ENCODE peak calls at places on chromosomes 2 and 18, in seven cellular contexts. One of them, this sample, is unnamed.

GRCh38 chr2:113390133-113390849 is 47.2 kb upstream of the ZNG1B start:
- DNase-seq in stomach: peak
- DNase-seq in osteoblast: peak
- DNase-seq in lower lobe of right lung: no peak
- DNase-seq in NB4: peak
- DNase-seq in fibroblast of the aortic adventitia: peak
- DNase-seq in AG10803: peak
- DNase-seq in this sample: peak

GRCh38 chr2:27959496-27959895 is 69.0 kb downstream of the BABAM2 start:
- DNase-seq in stomach: no peak
- DNase-seq in lower lobe of right lung: no peak
- DNase-seq in fibroblast of the aortic adventitia: peak
- DNase-seq in osteoblast: no peak
- DNase-seq in NB4: peak
- DNase-seq in AG10803: peak
- DNase-seq in this sample: peak

GRCh38 chr18:75161629-75162028 is 47.3 kb downstream of the PTGR3 start:
- DNase-seq in lower lobe of right lung: no peak
- DNase-seq in fibroblast of the aortic adventitia: peak
- DNase-seq in osteoblast: no peak
- DNase-seq in NB4: peak
- DNase-seq in stomach: peak
- DNase-seq in AG10803: peak
- DNase-seq in this sample: no peak

GRCh38 chr2:85601771-85602475 is 575 bp downstream of the TMEM150A start:
- DNase-seq in lower lobe of right lung: peak
- DNase-seq in fibroblast of the aortic adventitia: peak
- DNase-seq in osteoblast: peak
- DNase-seq in AG10803: peak
- DNase-seq in stomach: peak
- DNase-seq in NB4: no peak
- DNase-seq in this sample: peak

GRCh38 chr2:130796280-130796679 is 40.4 kb upstream of the ARHGEF4 start:
- DNase-seq in fibroblast of the aortic adventitia: no peak
- DNase-seq in lower lobe of right lung: no peak
- DNase-seq in stomach: no peak
- DNase-seq in AG10803: no peak
- DNase-seq in osteoblast: no peak
- DNase-seq in NB4: peak
- DNase-seq in this sample: no peak

GRCh38 chr18:31566576-31567306 is 24.9 kb upstream of the TTR start:
- DNase-seq in AG10803: no peak
- DNase-seq in lower lobe of right lung: no peak
- DNase-seq in NB4: no peak
- DNase-seq in fibroblast of the aortic adventitia: no peak
- DNase-seq in stomach: no peak
- DNase-seq in osteoblast: peak
- DNase-seq in this sample: no peak

GRCh38 chr18:37564796-37565137 is 831 bp downstream of the CELF4 start:
- DNase-seq in AG10803: peak
- DNase-seq in lower lobe of right lung: peak
- DNase-seq in fibroblast of the aortic adventitia: peak
- DNase-seq in stomach: peak
- DNase-seq in NB4: peak
- DNase-seq in osteoblast: peak
- DNase-seq in this sample: peak

GRCh38 chr18:65056575-65056974 is 694.2 kb upstream of the CDH7 start:
- DNase-seq in osteoblast: no peak
- DNase-seq in NB4: no peak
- DNase-seq in lower lobe of right lung: no peak
- DNase-seq in stomach: no peak
- DNase-seq in fibroblast of the aortic adventitia: no peak
- DNase-seq in AG10803: no peak
- DNase-seq in this sample: no peak

DNA sequence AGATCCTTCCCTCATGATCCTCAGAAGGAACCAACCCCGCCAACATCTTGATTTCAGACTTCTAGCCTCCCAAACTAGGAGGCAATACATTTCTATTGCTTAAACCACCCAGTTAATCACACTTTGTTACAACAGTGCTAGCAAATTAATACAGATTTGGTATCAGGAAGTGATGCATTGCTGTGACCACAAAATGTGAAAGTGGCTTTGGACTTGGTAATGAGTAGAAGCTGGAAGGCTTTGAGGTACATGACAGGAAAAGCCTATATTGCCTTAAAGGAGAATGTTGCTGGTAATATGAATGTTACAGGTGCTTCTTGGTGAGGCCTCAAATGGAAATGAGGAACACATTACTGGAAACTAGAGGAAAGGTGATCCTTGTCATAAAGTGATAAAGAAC is 260.3 kb downstream of the SATB2 start:
- DNase-seq in osteoblast: no peak
- DNase-seq in NB4: peak
- DNase-seq in fibroblast of the aortic adventitia: no peak
- DNase-seq in stomach: no peak
- DNase-seq in lower lobe of right lung: no peak
- DNase-seq in AG10803: peak
- DNase-seq in this sample: peak
- H3K4me3 ChIP-seq in osteoblast: no peak
- H3K4me3 ChIP-seq in NB4: no peak
- H3K4me3 ChIP-seq in fibroblast of the aortic adventitia: no peak
- H3K4me3 ChIP-seq in stomach: no peak
- H3K4me3 ChIP-seq in lower lobe of right lung: no peak
- H3K4me3 ChIP-seq in AG10803: no peak
- H3K4me3 ChIP-seq in this sample: no peak

GRCh38 chr2:40955042-40955441 is 503.2 kb upstream of the SLC8A1 start:
- DNase-seq in stomach: no peak
- DNase-seq in AG10803: no peak
- DNase-seq in fibroblast of the aortic adventitia: no peak
- DNase-seq in osteoblast: no peak
- DNase-seq in NB4: no peak
- DNase-seq in lower lobe of right lung: no peak
- DNase-seq in this sample: no peak

GRCh38 chr2:40953341-40953740 is 501.5 kb upstream of the SLC8A1 start:
- DNase-seq in NB4: no peak
- DNase-seq in stomach: no peak
- DNase-seq in lower lobe of right lung: no peak
- DNase-seq in fibroblast of the aortic adventitia: no peak
- DNase-seq in AG10803: no peak
- DNase-seq in osteoblast: no peak
- DNase-seq in this sample: no peak

GRCh38 chr2:40957508-40957907 is 505.6 kb upstream of the SLC8A1 start:
- DNase-seq in stomach: no peak
- DNase-seq in AG10803: no peak
- DNase-seq in fibroblast of the aortic adventitia: no peak
- DNase-seq in NB4: peak
- DNase-seq in lower lobe of right lung: peak
- DNase-seq in osteoblast: no peak
- DNase-seq in this sample: no peak

DNA sequence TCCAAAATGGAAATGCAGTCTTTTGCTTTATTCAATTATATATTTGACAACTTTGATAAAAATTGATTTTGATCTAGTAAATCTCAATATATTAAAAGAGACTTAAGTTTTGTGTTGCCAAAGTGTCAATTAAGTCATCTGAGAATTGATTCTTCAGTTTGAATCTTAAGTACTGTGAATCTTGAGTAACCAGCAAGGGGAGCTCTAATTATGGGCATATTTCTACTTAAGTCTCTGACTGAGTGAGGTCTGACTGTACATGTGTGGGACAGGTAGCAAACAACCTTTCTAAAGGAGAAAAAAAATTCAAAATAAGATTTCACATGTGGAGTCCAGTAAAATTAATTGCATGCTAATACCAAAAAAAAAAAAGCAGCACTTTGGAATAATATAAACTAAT is 503.7 kb upstream of the SLC8A1 start:
- DNase-seq in fibroblast of the aortic adventitia: no peak
- DNase-seq in stomach: no peak
- DNase-seq in NB4: no peak
- DNase-seq in AG10803: no peak
- DNase-seq in osteoblast: no peak
- DNase-seq in lower lobe of right lung: no peak
- DNase-seq in this sample: peak
- TF ChIP-seq CTCF in fibroblast of the aortic adventitia: no peak
- TF ChIP-seq CTCF in stomach: no peak
- TF ChIP-seq CTCF in NB4: no peak
- TF ChIP-seq CTCF in AG10803: no peak
- TF ChIP-seq CTCF in osteoblast: no peak
- TF ChIP-seq CTCF in lower lobe of right lung: no peak
- TF ChIP-seq CTCF in this sample: no peak

DNA sequence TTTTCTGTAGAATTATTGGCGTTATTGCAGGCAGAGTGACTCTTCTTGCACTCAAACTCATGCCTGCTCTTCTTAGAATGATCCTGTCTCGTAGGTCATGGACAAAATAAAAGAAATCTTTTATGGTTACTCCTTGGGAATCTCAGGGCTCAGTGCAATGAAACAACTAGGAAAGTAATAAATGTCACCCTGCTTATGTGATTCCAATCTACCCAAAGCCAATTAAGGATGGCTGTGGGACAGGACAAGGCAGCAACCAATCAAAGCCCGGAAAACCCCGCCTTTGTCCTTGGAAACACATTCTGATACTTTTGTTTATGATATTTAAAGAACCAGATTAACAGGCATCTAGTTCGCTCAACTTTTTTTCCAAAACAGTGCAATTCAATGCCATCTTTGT is 53.0 kb downstream of the GRB14 start:
- DNase-seq in stomach: no peak
- DNase-seq in fibroblast of the aortic adventitia: no peak
- DNase-seq in osteoblast: no peak
- DNase-seq in NB4: no peak
- DNase-seq in AG10803: no peak
- DNase-seq in lower lobe of right lung: no peak
- DNase-seq in this sample: no peak
- H3K4me3 ChIP-seq in stomach: no peak
- H3K4me3 ChIP-seq in fibroblast of the aortic adventitia: no peak
- H3K4me3 ChIP-seq in osteoblast: no peak
- H3K4me3 ChIP-seq in NB4: no peak
- H3K4me3 ChIP-seq in AG10803: no peak
- H3K4me3 ChIP-seq in lower lobe of right lung: peak
- H3K4me3 ChIP-seq in this sample: no peak

DNA sequence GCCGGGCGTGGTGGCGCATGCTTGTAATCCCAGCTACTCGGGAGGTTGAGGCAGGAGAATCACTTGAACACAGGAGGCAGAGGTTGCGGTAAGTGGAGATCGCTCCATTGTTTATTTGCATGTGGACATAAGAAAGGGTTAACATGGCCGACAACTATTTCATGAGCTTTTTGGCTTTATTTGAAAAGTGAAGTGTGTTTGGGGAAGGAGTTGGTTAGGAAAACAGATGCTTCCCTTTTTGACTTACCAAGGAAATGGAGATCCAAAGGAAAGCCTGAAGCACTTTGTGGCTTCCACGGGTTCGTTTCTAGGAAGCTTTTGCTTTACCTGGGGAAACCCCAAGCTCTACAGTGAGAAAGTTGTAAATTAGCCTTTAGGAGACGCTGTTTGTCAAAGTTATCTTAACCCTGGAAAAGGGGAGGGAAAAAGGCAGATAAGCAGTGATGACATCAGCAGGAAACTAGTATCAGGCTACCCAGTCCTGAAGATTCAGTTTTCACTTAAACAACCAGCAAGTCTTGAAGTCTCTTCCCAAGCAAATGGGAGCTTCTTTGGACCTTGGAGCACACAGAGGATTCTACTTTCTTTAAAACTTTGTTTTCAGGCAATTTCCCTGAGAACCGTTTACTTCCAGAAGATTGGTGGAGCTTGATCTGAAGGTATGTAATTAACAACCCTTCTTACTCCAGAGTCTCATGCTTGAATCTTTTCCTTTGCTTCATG is at the start of gene CASP10:
- DNase-seq in fibroblast of the aortic adventitia: peak
- DNase-seq in osteoblast: no peak
- DNase-seq in stomach: peak
- DNase-seq in NB4: peak
- DNase-seq in AG10803: peak
- DNase-seq in lower lobe of right lung: no peak
- DNase-seq in this sample: peak
- TF ChIP-seq CTCF in fibroblast of the aortic adventitia: peak
- TF ChIP-seq CTCF in osteoblast: peak
- TF ChIP-seq CTCF in stomach: no peak
- TF ChIP-seq CTCF in NB4: peak
- TF ChIP-seq CTCF in AG10803: peak
- TF ChIP-seq CTCF in lower lobe of right lung: peak
- TF ChIP-seq CTCF in this sample: no peak

GRCh38 chr2:128441341-128442052 is 122.8 kb upstream of the HS6ST1 start:
- DNase-seq in NB4: no peak
- DNase-seq in AG10803: no peak
- DNase-seq in fibroblast of the aortic adventitia: no peak
- DNase-seq in osteoblast: peak
- DNase-seq in lower lobe of right lung: no peak
- DNase-seq in stomach: peak
- DNase-seq in this sample: no peak

GRCh38 chr2:128440666-128441340 is 122.1 kb upstream of the HS6ST1 start:
- DNase-seq in lower lobe of right lung: no peak
- DNase-seq in NB4: no peak
- DNase-seq in osteoblast: peak
- DNase-seq in AG10803: no peak
- DNase-seq in fibroblast of the aortic adventitia: no peak
- DNase-seq in stomach: no peak
- DNase-seq in this sample: no peak

GRCh38 chr2:128439231-128440086 is 120.8 kb upstream of the HS6ST1 start:
- DNase-seq in osteoblast: peak
- DNase-seq in AG10803: no peak
- DNase-seq in NB4: peak
- DNase-seq in lower lobe of right lung: no peak
- DNase-seq in stomach: peak
- DNase-seq in fibroblast of the aortic adventitia: no peak
- DNase-seq in this sample: no peak

GRCh38 chr2:128438586-128438985 is 119.9 kb upstream of the HS6ST1 start:
- DNase-seq in NB4: no peak
- DNase-seq in lower lobe of right lung: no peak
- DNase-seq in osteoblast: peak
- DNase-seq in stomach: peak
- DNase-seq in AG10803: no peak
- DNase-seq in fibroblast of the aortic adventitia: no peak
- DNase-seq in this sample: no peak

DNA sequence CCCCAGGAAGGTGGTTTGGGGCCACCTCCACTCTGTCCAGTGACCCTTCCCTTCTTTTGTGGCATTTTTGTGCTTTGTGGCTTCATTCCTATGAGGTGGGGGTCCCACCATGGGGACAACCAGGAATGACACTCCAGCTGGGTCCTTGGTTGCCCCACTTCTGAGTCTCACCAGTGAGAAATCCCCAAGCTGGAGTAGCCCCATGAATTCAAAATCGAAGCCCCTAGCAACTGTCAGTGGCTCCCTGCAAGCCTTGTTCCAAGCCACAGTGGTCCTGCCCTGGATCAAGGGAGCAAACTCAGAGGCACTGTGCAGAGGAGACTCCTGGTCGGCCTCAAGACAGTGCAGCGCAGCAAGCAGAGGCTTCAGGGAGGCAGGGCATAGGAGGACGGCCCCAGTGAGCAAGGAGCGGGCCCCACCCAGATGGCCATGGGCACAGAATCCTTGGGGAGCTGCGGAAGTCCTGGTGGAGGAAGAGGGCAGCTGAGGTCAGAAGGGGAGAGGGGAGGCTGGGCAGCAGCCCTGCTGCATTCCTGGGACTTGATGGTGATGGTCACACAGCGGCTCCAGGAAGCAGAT is 121.5 kb upstream of the HS6ST1 start:
- DNase-seq in stomach: peak
- DNase-seq in AG10803: no peak
- DNase-seq in fibroblast of the aortic adventitia: no peak
- DNase-seq in lower lobe of right lung: no peak
- DNase-seq in NB4: no peak
- DNase-seq in osteoblast: no peak
- DNase-seq in this sample: no peak
- H3K4me3 ChIP-seq in stomach: no peak
- H3K4me3 ChIP-seq in AG10803: no peak
- H3K4me3 ChIP-seq in fibroblast of the aortic adventitia: no peak
- H3K4me3 ChIP-seq in lower lobe of right lung: no peak
- H3K4me3 ChIP-seq in NB4: no peak
- H3K4me3 ChIP-seq in osteoblast: no peak
- H3K4me3 ChIP-seq in this sample: no peak